ENCODE peak calls at places on chromosome 16, in nine cellular contexts. B, Q, L, T, A, Y, M, H and I are unnamed samples.

GRCh38 chr16:31344712-31345111 is 10.3 kb upstream of the ITGAX start:
- DNase-seq in B (no peak), Q (no peak), L (no peak), T (no peak), A (no peak), Y (no peak), M (no peak), H (no peak), I (no peak)

GRCh38 chr16:22183901-22184614 is 21.8 kb downstream of the SDR42E2 start:
- DNase-seq in B (no peak), Q (no peak), L (no peak), T (no peak), A (no peak), Y (peak; percentile 75), M (no peak), H (no peak), I (no peak)

GRCh38 chr16:79728048-79728922 is 127.7 kb upstream of the MAF start:
- DNase-seq in B (no peak), Q (no peak), L (no peak), T (no peak), A (no peak), Y (no peak), M (no peak), H (no peak), I (no peak)

GRCh38 chr16:56244612-56245011 is 53.3 kb downstream of the GNAO1 start:
- DNase-seq in B (no peak), Q (no peak), L (no peak), T (no peak), A (no peak), Y (no peak), M (no peak), H (no peak), I (no peak)

GRCh38 chr16:81558444-81559175 is 114.0 kb downstream of the CMIP start:
- DNase-seq in B (no peak), Q (no peak), L (no peak), T (peak; percentile 92), A (no peak), Y (peak; percentile 61), M (no peak), H (no peak), I (no peak)

GRCh38 chr16:27286446-27286845 is 17.9 kb upstream of the NSMCE1 start:
- DNase-seq in B (no peak), Q (no peak), L (no peak), T (no peak), A (peak; percentile 56), Y (no peak), M (no peak), H (no peak), I (peak; percentile 31)

GRCh38 chr16:67842509-67843342 is 606 bp downstream of the THAP11 start:
- DNase-seq in B (peak; percentile 65), Q (peak; percentile 49), L (no peak), T (peak; percentile 45), A (peak; percentile 54), Y (peak; percentile 69), M (peak; percentile 82), H (peak; percentile 56), I (peak; percentile 47)

GRCh38 chr16:26963109-26963508 is 103.6 kb upstream of the C16orf82 start:
- DNase-seq in B (no peak), Q (no peak), L (no peak), T (no peak), A (peak; percentile 22), Y (peak; percentile 81), M (no peak), H (no peak), I (no peak)

GRCh38 chr16:72850863-72851262 is 197.1 kb downstream of the ZFHX3 start:
- DNase-seq in B (no peak), Q (no peak), L (no peak), T (no peak), A (no peak), Y (no peak), M (no peak), H (no peak), I (peak; percentile 36)

GRCh38 chr16:72850021-72850420 is 197.9 kb downstream of the ZFHX3 start:
- DNase-seq in B (no peak), Q (no peak), L (no peak), T (no peak), A (no peak), Y (no peak), M (no peak), H (no peak), I (no peak)

GRCh38 chr16:72848045-72848410 is 199.9 kb downstream of the ZFHX3 start:
- DNase-seq in B (no peak), Q (no peak), L (no peak), T (no peak), A (no peak), Y (no peak), M (no peak), H (no peak), I (no peak)

GRCh38 chr16:72847187-72848044 is 200.5 kb downstream of the ZFHX3 start:
- DNase-seq in B (no peak), Q (no peak), L (no peak), T (no peak), A (no peak), Y (peak; percentile 73), M (no peak), H (no peak), I (no peak)

DNA sequence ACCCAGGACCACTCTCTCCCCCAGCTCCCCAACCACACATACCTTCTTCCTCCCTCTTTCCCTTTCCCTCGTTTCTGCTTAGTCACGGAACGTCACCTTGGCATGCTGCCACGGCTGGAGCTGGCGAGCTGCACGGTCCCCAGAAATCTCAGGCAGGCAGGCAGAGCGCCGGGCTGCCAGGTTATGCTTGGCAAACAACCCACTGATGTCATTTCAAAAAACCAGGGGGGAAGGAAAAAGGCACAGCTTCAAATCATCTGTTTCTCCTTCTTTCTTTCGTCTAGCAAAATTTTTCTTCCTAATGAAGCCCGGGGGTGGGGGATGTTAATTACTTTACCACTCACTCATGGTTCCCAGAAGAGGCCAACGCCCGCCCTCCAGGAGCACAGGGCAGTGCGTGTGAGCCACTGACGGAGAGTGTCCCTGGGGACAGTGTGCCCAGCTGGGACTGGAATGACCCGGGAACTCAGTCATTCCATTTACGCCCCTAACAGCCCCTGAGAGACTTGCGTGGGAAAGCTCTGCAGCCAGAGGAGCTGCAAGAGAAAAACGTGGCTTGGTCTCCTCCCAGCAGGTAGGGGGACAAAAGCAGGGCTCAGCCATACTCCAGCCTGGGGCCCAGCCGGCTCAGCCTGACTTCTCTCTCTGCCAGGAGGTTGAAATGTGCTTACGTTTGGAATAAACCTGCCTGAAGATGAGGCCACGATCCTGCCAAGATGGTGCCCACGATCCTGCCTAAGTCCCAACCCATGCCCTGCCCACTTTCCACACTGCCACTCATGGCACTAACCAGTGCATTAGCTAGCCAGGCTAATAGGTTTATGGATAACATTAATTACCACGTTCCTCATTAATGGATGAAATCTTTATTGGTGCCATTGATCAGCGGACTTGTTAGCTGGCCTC is 198.9 kb downstream of the ZFHX3 start:
- DNase-seq in B (peak; percentile 90), Q (no peak), L (no peak), T (peak; percentile 86), A (peak; percentile 95), Y (no peak), M (peak; percentile 93), H (no peak), I (peak; percentile 82)
- H3K27ac ChIP-seq in B (peak overlapping the region; percentile 81), Q (peak overlapping the region; percentile 25), L (peak overlapping the region; percentile 75), T (peak overlapping the region; percentile 67), A (peak overlapping the region; percentile 92), Y (no peak overlapping the region), M (peak overlapping the region; percentile 73), H (no peak overlapping the region), I (peak overlapping the region; percentile 78)

GRCh38 chr16:86881118-86881510 is 302.8 kb downstream of the FOXL1 start:
- DNase-seq in B (no peak), Q (no peak), L (no peak), T (no peak), A (no peak), Y (no peak), M (no peak), H (no peak), I (no peak)

GRCh38 chr16:86878290-86879160 is 300.2 kb downstream of the FOXL1 start:
- DNase-seq in B (no peak), Q (no peak), L (no peak), T (no peak), A (no peak), Y (no peak), M (no peak), H (no peak), I (no peak)

GRCh38 chr16:86879268-86879667 is 300.9 kb downstream of the FOXL1 start:
- DNase-seq in B (no peak), Q (no peak), L (no peak), T (no peak), A (no peak), Y (no peak), M (no peak), H (no peak), I (no peak)

GRCh38 chr16:86882586-86883280 is 304.4 kb downstream of the FOXL1 start:
- DNase-seq in B (peak; percentile 60), Q (no peak), L (no peak), T (no peak), A (no peak), Y (no peak), M (no peak), H (no peak), I (no peak)

DNA sequence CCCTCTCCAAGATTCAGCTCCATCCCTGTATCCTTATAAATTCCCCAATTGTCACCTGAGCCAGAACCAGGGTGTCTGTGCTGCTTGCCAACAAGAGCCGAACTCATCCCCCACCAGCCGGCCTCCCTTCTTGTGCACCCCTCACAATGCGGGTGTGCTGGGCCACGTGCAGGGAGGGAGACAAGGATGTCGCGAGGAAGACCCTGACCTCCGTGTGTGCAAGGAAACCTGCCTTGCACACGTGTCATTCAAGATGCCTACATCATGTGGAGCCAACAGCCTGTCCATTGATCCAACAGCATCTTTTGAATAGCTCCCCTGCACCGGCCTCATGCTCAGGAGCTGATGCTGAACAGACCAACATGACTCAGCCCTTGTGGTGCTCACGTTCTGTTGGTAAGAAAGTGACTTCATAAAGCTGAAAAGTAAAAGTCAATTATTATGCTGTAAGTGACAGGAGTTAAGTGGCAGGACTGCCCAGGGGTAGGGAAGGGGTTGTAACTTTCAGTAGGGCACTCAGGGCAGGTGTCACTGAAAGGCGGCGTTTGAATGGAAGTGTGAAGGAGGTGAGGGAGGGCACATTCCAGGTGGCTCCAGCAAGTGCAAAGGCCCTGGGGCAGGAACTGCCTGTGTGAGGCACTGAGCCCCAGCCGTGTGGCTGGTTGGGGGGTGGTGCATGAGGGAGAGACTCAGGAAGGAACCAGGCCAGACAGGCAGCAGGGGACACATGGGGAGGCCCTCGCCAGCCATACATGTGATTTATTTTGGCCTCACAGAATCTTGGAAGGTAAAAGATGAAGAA is 302.2 kb downstream of the FOXL1 start:
- DNase-seq in B (no peak), Q (no peak), L (no peak), T (no peak), A (no peak), Y (no peak), M (no peak), H (no peak), I (no peak)
- H3K4me3 ChIP-seq in B (no peak overlapping the region), Q (no peak overlapping the region), L (no peak overlapping the region), T (no peak overlapping the region), A (no peak overlapping the region), Y (no peak overlapping the region), M (no peak overlapping the region), H (no peak overlapping the region), I (no peak overlapping the region)

DNA sequence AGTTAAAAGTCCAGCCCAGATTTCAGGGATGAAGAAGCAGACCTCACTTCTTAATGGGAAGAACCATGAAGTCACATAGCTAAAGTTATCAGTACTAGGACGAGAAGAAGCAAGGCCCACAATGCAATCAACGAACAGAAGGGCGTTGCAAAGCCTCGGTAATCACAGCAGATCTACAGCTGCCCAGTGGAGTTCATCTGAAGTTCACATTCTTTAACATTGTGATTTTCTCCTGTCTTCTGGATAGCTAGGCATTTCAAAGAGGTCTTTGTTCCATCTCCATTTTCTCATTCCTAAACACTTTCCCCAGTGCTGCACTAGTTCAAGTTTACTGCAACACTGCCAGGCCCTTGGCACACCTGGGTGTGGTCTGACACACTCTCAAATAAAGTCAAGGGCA is 226.7 kb upstream of the N4BP1 start:
- DNase-seq in B (no peak), Q (no peak), L (no peak), T (no peak), A (no peak), Y (no peak), M (no peak), H (no peak), I (no peak)
- H3K27ac ChIP-seq in B (no peak overlapping the region), Q (no peak overlapping the region), L (no peak overlapping the region), T (no peak overlapping the region), A (no peak overlapping the region), Y (no peak overlapping the region), M (no peak overlapping the region), H (no peak overlapping the region), I (no peak overlapping the region)

DNA sequence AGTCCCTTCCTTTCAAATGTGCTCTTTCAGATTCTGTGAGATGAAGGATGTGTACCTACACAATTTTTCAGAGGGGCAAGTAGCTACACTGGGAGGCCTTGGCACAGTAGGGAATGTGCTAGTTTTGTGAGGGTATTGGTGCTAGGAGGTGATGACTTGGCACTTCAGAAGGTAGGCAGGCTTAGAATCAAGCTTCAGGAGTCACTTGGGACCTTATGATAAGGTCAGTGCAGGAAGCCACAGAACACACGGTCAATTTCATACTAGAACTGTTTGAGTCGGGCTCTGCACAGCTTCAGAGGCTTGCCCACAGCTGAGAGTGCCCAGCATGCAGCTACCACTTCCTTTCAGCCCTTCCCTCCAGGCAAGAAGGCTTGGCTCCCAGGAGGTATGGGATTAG is 6.1 kb downstream of the CMTM1 start:
- DNase-seq in B (no peak), Q (no peak), L (no peak), T (no peak), A (no peak), Y (no peak), M (no peak), H (no peak), I (no peak)
- H3K4me3 ChIP-seq in B (no peak overlapping the region), Q (no peak overlapping the region), L (no peak overlapping the region), T (no peak overlapping the region), A (no peak overlapping the region), Y (no peak overlapping the region), M (no peak overlapping the region), H (no peak overlapping the region), I (no peak overlapping the region)